ENCODE peak calls at places on chromosomes 1 and 21, in ten cellular contexts. One of them, this sample, is unnamed.
A peak's percentile ranks its signal among the peaks of the same experiment; 100 is the strongest.

GRCh38 chr1:60436148-60436547 is 362.6 kb upstream of the C1orf87 start:
- DNase-seq in heart left ventricle: no peak
- DNase-seq in vagina: no peak
- DNase-seq in heart right ventricle: no peak
- DNase-seq in suprapubic skin: no peak
- DNase-seq in spleen: no peak
- DNase-seq in psoas muscle: no peak
- DNase-seq in tibial artery: no peak
- DNase-seq in right cardiac atrium: no peak
- DNase-seq in fibroblast of lung: no peak
- DNase-seq in this sample: no peak

GRCh38 chr21:22019766-22020165 is 1021.6 kb downstream of the NCAM2 start:
- DNase-seq in heart left ventricle: no peak
- DNase-seq in vagina: no peak
- DNase-seq in heart right ventricle: no peak
- DNase-seq in suprapubic skin: no peak
- DNase-seq in spleen: no peak
- DNase-seq in psoas muscle: no peak
- DNase-seq in tibial artery: no peak
- DNase-seq in right cardiac atrium: no peak
- DNase-seq in fibroblast of lung: no peak
- DNase-seq in this sample: no peak

GRCh38 chr1:110480356-110481096 is 29.6 kb downstream of the PROK1 start:
- DNase-seq in heart left ventricle: no peak
- DNase-seq in vagina: no peak
- DNase-seq in heart right ventricle: no peak
- DNase-seq in suprapubic skin: no peak
- DNase-seq in spleen: no peak
- DNase-seq in psoas muscle: no peak
- DNase-seq in tibial artery: no peak
- DNase-seq in right cardiac atrium: no peak
- DNase-seq in fibroblast of lung: no peak
- DNase-seq in this sample: no peak

GRCh38 chr21:45309069-45309521 is 21.4 kb upstream of the POFUT2 start:
- DNase-seq in heart left ventricle: peak; percentile 72
- DNase-seq in vagina: no peak
- DNase-seq in heart right ventricle: peak; percentile 77
- DNase-seq in suprapubic skin: peak; percentile 76
- DNase-seq in spleen: peak; percentile 86
- DNase-seq in psoas muscle: peak; percentile 78
- DNase-seq in tibial artery: peak; percentile 89
- DNase-seq in right cardiac atrium: peak; percentile 91
- DNase-seq in fibroblast of lung: peak; percentile 45
- DNase-seq in this sample: peak; percentile 76

GRCh38 chr1:109655624-109656519 is at the start of gene GSTM4:
- DNase-seq in heart left ventricle: peak; percentile 92
- DNase-seq in vagina: no peak
- DNase-seq in heart right ventricle: peak; percentile 88
- DNase-seq in suprapubic skin: peak; percentile 87
- DNase-seq in spleen: peak; percentile 96
- DNase-seq in psoas muscle: peak; percentile 95
- DNase-seq in tibial artery: peak; percentile 94
- DNase-seq in right cardiac atrium: peak; percentile 96
- DNase-seq in fibroblast of lung: peak; percentile 74
- DNase-seq in this sample: peak; percentile 90

GRCh38 chr1:56235909-56236510 is 343.4 kb downstream of the PLPP3 start:
- DNase-seq in heart left ventricle: no peak
- DNase-seq in vagina: no peak
- DNase-seq in heart right ventricle: no peak
- DNase-seq in suprapubic skin: no peak
- DNase-seq in spleen: no peak
- DNase-seq in psoas muscle: no peak
- DNase-seq in tibial artery: no peak
- DNase-seq in right cardiac atrium: no peak
- DNase-seq in fibroblast of lung: peak; percentile 0
- DNase-seq in this sample: no peak

GRCh38 chr1:37028981-37029617 is 5.2 kb downstream of the GRIK3 start:
- DNase-seq in heart left ventricle: no peak
- DNase-seq in vagina: no peak
- DNase-seq in heart right ventricle: no peak
- DNase-seq in suprapubic skin: no peak
- DNase-seq in spleen: no peak
- DNase-seq in psoas muscle: no peak
- DNase-seq in tibial artery: no peak
- DNase-seq in right cardiac atrium: no peak
- DNase-seq in fibroblast of lung: no peak
- DNase-seq in this sample: peak; percentile 42

GRCh38 chr1:200980873-200981272 is 42.6 kb downstream of the KIF21B start:
- DNase-seq in heart left ventricle: no peak
- DNase-seq in vagina: no peak
- DNase-seq in heart right ventricle: no peak
- DNase-seq in suprapubic skin: no peak
- DNase-seq in spleen: peak; percentile 67
- DNase-seq in psoas muscle: no peak
- DNase-seq in tibial artery: no peak
- DNase-seq in right cardiac atrium: no peak
- DNase-seq in fibroblast of lung: no peak
- DNase-seq in this sample: no peak

GRCh38 chr1:230465701-230466100 is 39.6 kb upstream of the PGBD5 start:
- DNase-seq in heart left ventricle: no peak
- DNase-seq in vagina: no peak
- DNase-seq in heart right ventricle: no peak
- DNase-seq in suprapubic skin: no peak
- DNase-seq in spleen: no peak
- DNase-seq in psoas muscle: no peak
- DNase-seq in tibial artery: no peak
- DNase-seq in right cardiac atrium: no peak
- DNase-seq in fibroblast of lung: no peak
- DNase-seq in this sample: no peak

GRCh38 chr1:204575221-204576190 is 59.3 kb downstream of the MDM4 start:
- DNase-seq in heart left ventricle: no peak
- DNase-seq in vagina: no peak
- DNase-seq in heart right ventricle: no peak
- DNase-seq in suprapubic skin: no peak
- DNase-seq in spleen: no peak
- DNase-seq in psoas muscle: no peak
- DNase-seq in tibial artery: peak; percentile 38
- DNase-seq in right cardiac atrium: no peak
- DNase-seq in fibroblast of lung: no peak
- DNase-seq in this sample: no peak

GRCh38 chr1:209493584-209493983 is 89.9 kb upstream of the CAMK1G start:
- DNase-seq in heart left ventricle: no peak
- DNase-seq in vagina: no peak
- DNase-seq in heart right ventricle: no peak
- DNase-seq in suprapubic skin: no peak
- DNase-seq in spleen: no peak
- DNase-seq in psoas muscle: no peak
- DNase-seq in tibial artery: no peak
- DNase-seq in right cardiac atrium: no peak
- DNase-seq in fibroblast of lung: no peak
- DNase-seq in this sample: no peak

GRCh38 chr1:186499571-186499970 is 38.7 kb upstream of the PDC start:
- DNase-seq in heart left ventricle: no peak
- DNase-seq in vagina: no peak
- DNase-seq in heart right ventricle: no peak
- DNase-seq in suprapubic skin: no peak
- DNase-seq in spleen: no peak
- DNase-seq in psoas muscle: no peak
- DNase-seq in tibial artery: no peak
- DNase-seq in right cardiac atrium: no peak
- DNase-seq in fibroblast of lung: no peak
- DNase-seq in this sample: no peak

GRCh38 chr1:202084791-202085681 is 37.7 kb upstream of the GPR37L1 start:
- DNase-seq in heart left ventricle: no peak
- DNase-seq in vagina: no peak
- DNase-seq in heart right ventricle: no peak
- DNase-seq in suprapubic skin: no peak
- DNase-seq in spleen: no peak
- DNase-seq in psoas muscle: no peak
- DNase-seq in tibial artery: no peak
- DNase-seq in right cardiac atrium: peak; percentile 53
- DNase-seq in fibroblast of lung: no peak
- DNase-seq in this sample: no peak

GRCh38 chr1:37892151-37893047 is 33.0 kb upstream of the MTF1 start:
- DNase-seq in heart left ventricle: no peak
- DNase-seq in vagina: no peak
- DNase-seq in heart right ventricle: no peak
- DNase-seq in suprapubic skin: no peak
- DNase-seq in spleen: no peak
- DNase-seq in psoas muscle: no peak
- DNase-seq in tibial artery: no peak
- DNase-seq in right cardiac atrium: no peak
- DNase-seq in fibroblast of lung: peak; percentile 55
- DNase-seq in this sample: no peak

GRCh38 chr1:159090566-159091546 is 14.3 kb upstream of the AIM2 start:
- DNase-seq in heart left ventricle: no peak
- DNase-seq in vagina: no peak
- DNase-seq in heart right ventricle: no peak
- DNase-seq in suprapubic skin: no peak
- DNase-seq in spleen: no peak
- DNase-seq in psoas muscle: no peak
- DNase-seq in tibial artery: no peak
- DNase-seq in right cardiac atrium: no peak
- DNase-seq in fibroblast of lung: peak; percentile 56
- DNase-seq in this sample: no peak
- H3K4me3 ChIP-seq in heart left ventricle: no peak overlapping the region
- H3K4me3 ChIP-seq in vagina: no peak overlapping the region
- H3K4me3 ChIP-seq in heart right ventricle: no peak overlapping the region
- H3K4me3 ChIP-seq in suprapubic skin: no peak overlapping the region
- H3K4me3 ChIP-seq in spleen: no peak overlapping the region
- H3K4me3 ChIP-seq in psoas muscle: no peak overlapping the region
- H3K4me3 ChIP-seq in tibial artery: no peak overlapping the region
- H3K4me3 ChIP-seq in right cardiac atrium: no peak overlapping the region
- H3K4me3 ChIP-seq in fibroblast of lung: no peak overlapping the region
- H3K4me3 ChIP-seq in this sample: no peak overlapping the region

DNA sequence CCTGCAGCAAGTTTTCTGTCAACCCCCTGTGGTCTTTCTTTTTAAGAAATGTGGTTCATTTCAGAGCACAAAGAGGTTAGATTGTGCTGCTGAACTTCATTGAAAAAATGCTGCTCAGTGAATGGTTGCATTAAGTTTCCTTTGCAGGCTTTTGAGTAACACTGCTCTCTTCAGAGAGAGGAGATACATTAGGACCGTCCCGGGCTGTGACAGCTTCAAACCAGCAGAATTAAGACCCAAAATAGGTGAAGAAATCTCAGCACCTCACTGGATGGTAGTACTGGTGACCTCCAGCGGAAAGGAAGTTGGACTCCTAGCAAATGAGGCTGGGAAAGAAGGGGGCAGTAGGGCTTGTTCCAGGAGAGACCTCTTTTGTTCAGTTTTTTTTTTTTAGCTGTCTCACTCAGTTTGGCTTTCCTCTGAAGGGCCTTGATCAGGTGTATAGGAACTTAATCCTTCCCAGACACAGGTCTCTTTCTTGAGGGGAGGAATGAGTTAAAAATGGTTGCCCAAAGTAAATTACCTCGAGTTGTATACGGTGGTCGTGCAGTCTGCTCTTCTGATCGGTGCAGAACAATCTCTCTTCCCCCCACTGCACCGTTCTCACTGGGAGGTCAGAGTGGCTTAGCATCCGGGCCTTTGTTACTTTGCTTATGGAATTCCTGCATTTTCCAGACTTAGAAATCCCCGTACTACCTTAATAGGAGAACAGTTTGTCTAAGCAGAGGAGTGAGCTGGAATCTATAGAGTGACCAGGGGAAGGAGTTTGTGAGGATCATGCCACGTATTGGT is 81.0 kb downstream of the NDUFS5 start:
- DNase-seq in heart left ventricle: no peak
- DNase-seq in vagina: no peak
- DNase-seq in heart right ventricle: no peak
- DNase-seq in suprapubic skin: no peak
- DNase-seq in spleen: no peak
- DNase-seq in psoas muscle: no peak
- DNase-seq in tibial artery: no peak
- DNase-seq in right cardiac atrium: no peak
- DNase-seq in fibroblast of lung: no peak
- DNase-seq in this sample: no peak
- H3K27me3 ChIP-seq in heart left ventricle: no peaks in the 10 kb centered on the region
- H3K27me3 ChIP-seq in vagina: no peaks in the 10 kb centered on the region
- H3K27me3 ChIP-seq in heart right ventricle: no peaks in the 10 kb centered on the region
- H3K27me3 ChIP-seq in suprapubic skin: no peaks in the 10 kb centered on the region
- H3K27me3 ChIP-seq in spleen: no peaks in the 10 kb centered on the region
- H3K27me3 ChIP-seq in psoas muscle: no peaks in the 10 kb centered on the region
- H3K27me3 ChIP-seq in tibial artery: no peaks in the 10 kb centered on the region
- H3K27me3 ChIP-seq in right cardiac atrium: no peaks in the 10 kb centered on the region
- H3K27me3 ChIP-seq in fibroblast of lung: no peaks in the 10 kb centered on the region
- H3K27me3 ChIP-seq in this sample: no peaks in the 10 kb centered on the region

GRCh38 chr1:18951818-18952391 is 4.6 kb downstream of the IFFO2 start:
- DNase-seq in heart left ventricle: no peak
- DNase-seq in vagina: no peak
- DNase-seq in heart right ventricle: no peak
- DNase-seq in suprapubic skin: no peak
- DNase-seq in spleen: no peak
- DNase-seq in psoas muscle: no peak
- DNase-seq in tibial artery: no peak
- DNase-seq in right cardiac atrium: no peak
- DNase-seq in fibroblast of lung: no peak
- DNase-seq in this sample: no peak
- H3K4me1 ChIP-seq in heart left ventricle: peaks cover 76% of the 10 kb centered on the region
- H3K4me1 ChIP-seq in vagina: peaks cover 87% of the 10 kb centered on the region
- H3K4me1 ChIP-seq in heart right ventricle: peaks cover 21% of the 10 kb centered on the region
- H3K4me1 ChIP-seq in suprapubic skin: peaks cover 86% of the 10 kb centered on the region
- H3K4me1 ChIP-seq in spleen: peaks cover 87% of the 10 kb centered on the region
- H3K4me1 ChIP-seq in psoas muscle: peaks cover 45% of the 10 kb centered on the region
- H3K4me1 ChIP-seq in tibial artery: peaks cover 80% of the 10 kb centered on the region
- H3K4me1 ChIP-seq in right cardiac atrium: peaks cover 19% of the 10 kb centered on the region
- H3K4me1 ChIP-seq in fibroblast of lung: peaks cover 42% of the 10 kb centered on the region
- H3K4me1 ChIP-seq in this sample: no peaks in the 10 kb centered on the region

GRCh38 chr1:41769068-41769467 is 149.7 kb downstream of the HIVEP3 start:
- DNase-seq in heart left ventricle: no peak
- DNase-seq in vagina: no peak
- DNase-seq in heart right ventricle: no peak
- DNase-seq in suprapubic skin: no peak
- DNase-seq in spleen: no peak
- DNase-seq in psoas muscle: no peak
- DNase-seq in tibial artery: peak; percentile 19
- DNase-seq in right cardiac atrium: no peak
- DNase-seq in fibroblast of lung: no peak
- DNase-seq in this sample: no peak
- H3K4me3 ChIP-seq in heart left ventricle: no peak overlapping the region
- H3K4me3 ChIP-seq in vagina: no peak overlapping the region
- H3K4me3 ChIP-seq in heart right ventricle: no peak overlapping the region
- H3K4me3 ChIP-seq in suprapubic skin: no peak overlapping the region
- H3K4me3 ChIP-seq in spleen: no peak overlapping the region
- H3K4me3 ChIP-seq in psoas muscle: no peak overlapping the region
- H3K4me3 ChIP-seq in tibial artery: no peak overlapping the region
- H3K4me3 ChIP-seq in right cardiac atrium: no peak overlapping the region
- H3K4me3 ChIP-seq in fibroblast of lung: no peak overlapping the region
- H3K4me3 ChIP-seq in this sample: no peak overlapping the region

This sample was measured in BE2C.